ENCODE peak calls at places on chromosomes 2 and 18, in seven cellular contexts. One of them, this sample, is unnamed.
A peak's percentile ranks its signal among the peaks of the same experiment; 100 is the strongest.

GRCh38 chr2:8315766-8316165 is 366.1 kb upstream of the ID2 start:
- DNase-seq in SK-N-SH: no peak
- DNase-seq in HCT116: peak; percentile 47
- DNase-seq in HepG2: no peak
- DNase-seq in GM12878: no peak
- DNase-seq in H1: no peak
- DNase-seq in K562: peak; percentile 53
- DNase-seq in this sample: no peak

GRCh38 chr2:70988726-70989648 is 5.7 kb downstream of the TEX261 start:
- DNase-seq in SK-N-SH: no peak
- DNase-seq in HCT116: no peak
- DNase-seq in HepG2: no peak
- DNase-seq in GM12878: no peak
- DNase-seq in H1: no peak
- DNase-seq in K562: no peak
- DNase-seq in this sample: no peak

GRCh38 chr18:79581911-79582310 is 97.7 kb upstream of the CTDP1 start:
- DNase-seq in SK-N-SH: no peak
- DNase-seq in HCT116: no peak
- DNase-seq in HepG2: no peak
- DNase-seq in GM12878: no peak
- DNase-seq in H1: no peak
- DNase-seq in K562: no peak
- DNase-seq in this sample: no peak

GRCh38 chr2:113283704-113284284 is 5.1 kb upstream of the PAX8 start:
- DNase-seq in SK-N-SH: no peak
- DNase-seq in HCT116: peak; percentile 68
- DNase-seq in HepG2: peak; percentile 54
- DNase-seq in GM12878: no peak
- DNase-seq in H1: no peak
- DNase-seq in K562: no peak
- DNase-seq in this sample: peak; percentile 2

GRCh38 chr2:150030440-150030839 is 442.9 kb upstream of the MMADHC start:
- DNase-seq in SK-N-SH: no peak
- DNase-seq in HCT116: no peak
- DNase-seq in HepG2: no peak
- DNase-seq in GM12878: no peak
- DNase-seq in H1: no peak
- DNase-seq in K562: no peak
- DNase-seq in this sample: no peak

GRCh38 chr2:20594957-20595356 is 55.9 kb downstream of the HS1BP3 start:
- DNase-seq in SK-N-SH: no peak
- DNase-seq in HCT116: no peak
- DNase-seq in HepG2: no peak
- DNase-seq in GM12878: no peak
- DNase-seq in H1: no peak
- DNase-seq in K562: no peak
- DNase-seq in this sample: no peak

GRCh38 chr2:125870264-125870663 is 785.7 kb upstream of the GYPC start:
- DNase-seq in SK-N-SH: no peak
- DNase-seq in HCT116: no peak
- DNase-seq in HepG2: no peak
- DNase-seq in GM12878: no peak
- DNase-seq in H1: no peak
- DNase-seq in K562: no peak
- DNase-seq in this sample: no peak

GRCh38 chr18:41462946-41463345 is 492.1 kb upstream of the PIK3C3 start:
- DNase-seq in SK-N-SH: no peak
- DNase-seq in HCT116: no peak
- DNase-seq in HepG2: no peak
- DNase-seq in GM12878: no peak
- DNase-seq in H1: no peak
- DNase-seq in K562: no peak
- DNase-seq in this sample: no peak

GRCh38 chr18:2222270-2223185 is 348.8 kb downstream of the METTL4 start:
- DNase-seq in SK-N-SH: no peak
- DNase-seq in HCT116: no peak
- DNase-seq in HepG2: no peak
- DNase-seq in GM12878: no peak
- DNase-seq in H1: no peak
- DNase-seq in K562: no peak
- DNase-seq in this sample: no peak

GRCh38 chr2:66189598-66189997 is 245.3 kb upstream of the MEIS1 start:
- DNase-seq in SK-N-SH: no peak
- DNase-seq in HCT116: no peak
- DNase-seq in HepG2: no peak
- DNase-seq in GM12878: no peak
- DNase-seq in H1: no peak
- DNase-seq in K562: no peak
- DNase-seq in this sample: no peak

GRCh38 chr18:78986018-78986481 is 6.4 kb downstream of the SALL3 start:
- DNase-seq in SK-N-SH: peak; percentile 58
- DNase-seq in HCT116: peak; percentile 10
- DNase-seq in HepG2: peak; percentile 17
- DNase-seq in GM12878: no peak
- DNase-seq in H1: peak; percentile 53
- DNase-seq in K562: peak; percentile 26
- DNase-seq in this sample: peak; percentile 50

GRCh38 chr2:554444-554843 is 122.8 kb downstream of the TMEM18 start:
- DNase-seq in SK-N-SH: peak; percentile 34
- DNase-seq in HCT116: no peak
- DNase-seq in HepG2: no peak
- DNase-seq in GM12878: no peak
- DNase-seq in H1: no peak
- DNase-seq in K562: no peak
- DNase-seq in this sample: no peak

GRCh38 chr18:70781860-70782453 is 493.1 kb downstream of the SOCS6 start:
- DNase-seq in SK-N-SH: peak; percentile 57
- DNase-seq in HCT116: peak; percentile 15
- DNase-seq in HepG2: peak; percentile 27
- DNase-seq in GM12878: peak; percentile 15
- DNase-seq in H1: peak; percentile 86
- DNase-seq in K562: peak; percentile 6
- DNase-seq in this sample: peak; percentile 57

GRCh38 chr2:41963661-41964525 is 83.9 kb upstream of the PKDCC start:
- DNase-seq in SK-N-SH: peak; percentile 67
- DNase-seq in HCT116: no peak
- DNase-seq in HepG2: peak; percentile 32
- DNase-seq in GM12878: no peak
- DNase-seq in H1: no peak
- DNase-seq in K562: no peak
- DNase-seq in this sample: no peak

GRCh38 chr2:128473175-128474013 is 154.7 kb upstream of the HS6ST1 start:
- DNase-seq in SK-N-SH: no peak
- DNase-seq in HCT116: no peak
- DNase-seq in HepG2: no peak
- DNase-seq in GM12878: peak; percentile 41
- DNase-seq in H1: peak; percentile 46
- DNase-seq in K562: no peak
- DNase-seq in this sample: peak; percentile 24

GRCh38 chr2:129748653-129749052 is 230.8 kb upstream of the RAB6C start:
- DNase-seq in SK-N-SH: no peak
- DNase-seq in HCT116: peak; percentile 18
- DNase-seq in HepG2: peak; percentile 21
- DNase-seq in GM12878: no peak
- DNase-seq in H1: no peak
- DNase-seq in K562: peak; percentile 19
- DNase-seq in this sample: peak; percentile 78

GRCh38 chr2:102037681-102038080 is 45.9 kb downstream of the IL1R2 start:
- DNase-seq in SK-N-SH: no peak
- DNase-seq in HCT116: no peak
- DNase-seq in HepG2: no peak
- DNase-seq in GM12878: no peak
- DNase-seq in H1: no peak
- DNase-seq in K562: no peak
- DNase-seq in this sample: no peak

GRCh38 chr2:234976479-234977227 is 24.8 kb downstream of the SH3BP4 start:
- DNase-seq in SK-N-SH: no peak
- DNase-seq in HCT116: no peak
- DNase-seq in HepG2: peak; percentile 78
- DNase-seq in GM12878: no peak
- DNase-seq in H1: no peak
- DNase-seq in K562: no peak
- DNase-seq in this sample: no peak

GRCh38 chr2:55761526-55761925 is 67.9 kb upstream of the PNPT1 start:
- DNase-seq in SK-N-SH: no peak
- DNase-seq in HCT116: no peak
- DNase-seq in HepG2: no peak
- DNase-seq in GM12878: no peak
- DNase-seq in H1: no peak
- DNase-seq in K562: no peak
- DNase-seq in this sample: no peak

GRCh38 chr2:128291161-128291843 is 27.4 kb downstream of the HS6ST1 start:
- DNase-seq in SK-N-SH: no peak
- DNase-seq in HCT116: no peak
- DNase-seq in HepG2: no peak
- DNase-seq in GM12878: no peak
- DNase-seq in H1: no peak
- DNase-seq in K562: no peak
- DNase-seq in this sample: peak; percentile 52

GRCh38 chr2:170255971-170256370 is 78.0 kb downstream of the MYO3B start:
- DNase-seq in SK-N-SH: no peak
- DNase-seq in HCT116: no peak
- DNase-seq in HepG2: no peak
- DNase-seq in GM12878: no peak
- DNase-seq in H1: no peak
- DNase-seq in K562: no peak
- DNase-seq in this sample: no peak

GRCh38 chr2:196314780-196315179 is 143.4 kb upstream of the STK17B start:
- DNase-seq in SK-N-SH: no peak
- DNase-seq in HCT116: no peak
- DNase-seq in HepG2: no peak
- DNase-seq in GM12878: no peak
- DNase-seq in H1: no peak
- DNase-seq in K562: no peak
- DNase-seq in this sample: no peak

GRCh38 chr2:160247295-160247694 is 47.2 kb upstream of the ITGB6 start:
- DNase-seq in SK-N-SH: no peak
- DNase-seq in HCT116: no peak
- DNase-seq in HepG2: no peak
- DNase-seq in GM12878: no peak
- DNase-seq in H1: no peak
- DNase-seq in K562: no peak
- DNase-seq in this sample: no peak

GRCh38 chr2:33859191-33859590 is 260.1 kb upstream of the FAM98A start:
- DNase-seq in SK-N-SH: no peak
- DNase-seq in HCT116: no peak
- DNase-seq in HepG2: no peak
- DNase-seq in GM12878: no peak
- DNase-seq in H1: no peak
- DNase-seq in K562: no peak
- DNase-seq in this sample: no peak

GRCh38 chr2:54667726-54668650 is 55.5 kb upstream of the EML6 start:
- DNase-seq in SK-N-SH: no peak
- DNase-seq in HCT116: no peak
- DNase-seq in HepG2: no peak
- DNase-seq in GM12878: no peak
- DNase-seq in H1: no peak
- DNase-seq in K562: no peak
- DNase-seq in this sample: no peak

GRCh38 chr2:54668711-54669110 is 54.8 kb upstream of the EML6 start:
- DNase-seq in SK-N-SH: no peak
- DNase-seq in HCT116: no peak
- DNase-seq in HepG2: peak; percentile 23
- DNase-seq in GM12878: no peak
- DNase-seq in H1: no peak
- DNase-seq in K562: no peak
- DNase-seq in this sample: no peak

GRCh38 chr2:54665436-54665856 is 58.0 kb upstream of the EML6 start:
- DNase-seq in SK-N-SH: peak; percentile 48
- DNase-seq in HCT116: peak; percentile 32
- DNase-seq in HepG2: peak; percentile 76
- DNase-seq in GM12878: no peak
- DNase-seq in H1: peak; percentile 61
- DNase-seq in K562: peak; percentile 42
- DNase-seq in this sample: peak; percentile 30

GRCh38 chr2:54666131-54666637 is 57.3 kb upstream of the EML6 start:
- DNase-seq in SK-N-SH: no peak
- DNase-seq in HCT116: no peak
- DNase-seq in HepG2: peak; percentile 37
- DNase-seq in GM12878: no peak
- DNase-seq in H1: no peak
- DNase-seq in K562: no peak
- DNase-seq in this sample: no peak

GRCh38 chr2:54666741-54667639 is 56.5 kb upstream of the EML6 start:
- DNase-seq in SK-N-SH: no peak
- DNase-seq in HCT116: no peak
- DNase-seq in HepG2: peak; percentile 90
- DNase-seq in GM12878: no peak
- DNase-seq in H1: no peak
- DNase-seq in K562: no peak
- DNase-seq in this sample: no peak
- TF ChIP-seq JUND in SK-N-SH: no peak
- TF ChIP-seq JUND in HCT116: no peak
- TF ChIP-seq JUND in HepG2: no peak
- TF ChIP-seq JUND in GM12878: no peak
- TF ChIP-seq JUND in H1: no peak
- TF ChIP-seq JUND in K562: no peak
- TF ChIP-seq JUND in this sample: no peak

GRCh38 chr2:173782681-173783080 is 182.5 kb downstream of the SP3 start:
- DNase-seq in SK-N-SH: no peak
- DNase-seq in HCT116: no peak
- DNase-seq in HepG2: no peak
- DNase-seq in GM12878: no peak
- DNase-seq in H1: no peak
- DNase-seq in K562: no peak
- DNase-seq in this sample: no peak
- TF ChIP-seq JUND in SK-N-SH: no peak
- TF ChIP-seq JUND in HCT116: no peak
- TF ChIP-seq JUND in HepG2: no peak
- TF ChIP-seq JUND in GM12878: no peak
- TF ChIP-seq JUND in H1: no peak
- TF ChIP-seq JUND in K562: no peak
- TF ChIP-seq JUND in this sample: no peak

GRCh38 chr18:51757525-51757924 is 560.0 kb upstream of the MEX3C start:
- DNase-seq in SK-N-SH: no peak
- DNase-seq in HCT116: no peak
- DNase-seq in HepG2: peak; percentile 39
- DNase-seq in GM12878: no peak
- DNase-seq in H1: no peak
- DNase-seq in K562: no peak
- DNase-seq in this sample: no peak

GRCh38 chr18:51751901-51752300 is 554.4 kb upstream of the MEX3C start:
- DNase-seq in SK-N-SH: no peak
- DNase-seq in HCT116: no peak
- DNase-seq in HepG2: no peak
- DNase-seq in GM12878: no peak
- DNase-seq in H1: no peak
- DNase-seq in K562: no peak
- DNase-seq in this sample: no peak

GRCh38 chr18:51753365-51754057 is 556.0 kb upstream of the MEX3C start:
- DNase-seq in SK-N-SH: no peak
- DNase-seq in HCT116: no peak
- DNase-seq in HepG2: no peak
- DNase-seq in GM12878: no peak
- DNase-seq in H1: no peak
- DNase-seq in K562: no peak
- DNase-seq in this sample: no peak
- TF ChIP-seq JUND in SK-N-SH: no peak
- TF ChIP-seq JUND in HCT116: no peak
- TF ChIP-seq JUND in HepG2: no peak
- TF ChIP-seq JUND in GM12878: no peak
- TF ChIP-seq JUND in H1: no peak
- TF ChIP-seq JUND in K562: no peak
- TF ChIP-seq JUND in this sample: no peak

GRCh38 chr2:224248944-224249371 is 152.9 kb downstream of the FAM124B start:
- DNase-seq in SK-N-SH: no peak
- DNase-seq in HCT116: no peak
- DNase-seq in HepG2: no peak
- DNase-seq in GM12878: no peak
- DNase-seq in H1: no peak
- DNase-seq in K562: no peak
- DNase-seq in this sample: no peak
- TF ChIP-seq JUND in SK-N-SH: peak; percentile 95
- TF ChIP-seq JUND in HCT116: no peak
- TF ChIP-seq JUND in HepG2: no peak
- TF ChIP-seq JUND in GM12878: no peak
- TF ChIP-seq JUND in H1: no peak
- TF ChIP-seq JUND in K562: no peak
- TF ChIP-seq JUND in this sample: no peak

This sample was measured in T47D.